ENCODE peak calls at places on chromosomes 3 and 15, in eight cellular contexts. One of them, this sample, is unnamed.

GRCh38 chr3:13012228-13012691 is 61.0 kb downstream of the IQSEC1 start:
- DNase-seq in CD8-positive, alpha-beta memory T cell: peak; percentile 44
- DNase-seq in OCI-LY7: peak; percentile 77
- DNase-seq in right lobe of liver: peak; percentile 81
- DNase-seq in heart right ventricle: peak; percentile 74
- DNase-seq in psoas muscle: peak; percentile 87
- DNase-seq in fibroblast of the aortic adventitia: no peak
- DNase-seq in endothelial cell of umbilical vein: no peak
- DNase-seq in this sample: no peak

GRCh38 chr15:77036537-77037474 is 34.1 kb downstream of the TSPAN3 start:
- DNase-seq in psoas muscle: no peak
- DNase-seq in fibroblast of the aortic adventitia: no peak
- DNase-seq in right lobe of liver: peak; percentile 51
- DNase-seq in OCI-LY7: no peak
- DNase-seq in CD8-positive, alpha-beta memory T cell: no peak
- DNase-seq in heart right ventricle: no peak
- DNase-seq in endothelial cell of umbilical vein: no peak
- DNase-seq in this sample: peak; percentile 68

GRCh38 chr15:49418811-49419210 is 4.2 kb upstream of the FGF7 start:
- DNase-seq in fibroblast of the aortic adventitia: no peak
- DNase-seq in heart right ventricle: no peak
- DNase-seq in CD8-positive, alpha-beta memory T cell: no peak
- DNase-seq in right lobe of liver: no peak
- DNase-seq in OCI-LY7: no peak
- DNase-seq in endothelial cell of umbilical vein: no peak
- DNase-seq in psoas muscle: no peak
- DNase-seq in this sample: no peak

GRCh38 chr15:26712350-26712749 is 60.5 kb downstream of the GABRB3 start:
- DNase-seq in OCI-LY7: no peak
- DNase-seq in endothelial cell of umbilical vein: no peak
- DNase-seq in CD8-positive, alpha-beta memory T cell: no peak
- DNase-seq in fibroblast of the aortic adventitia: no peak
- DNase-seq in heart right ventricle: no peak
- DNase-seq in psoas muscle: no peak
- DNase-seq in right lobe of liver: no peak
- DNase-seq in this sample: no peak

GRCh38 chr3:65901236-65901635 is 137.5 kb downstream of the MAGI1 start:
- DNase-seq in psoas muscle: no peak
- DNase-seq in endothelial cell of umbilical vein: peak; percentile 52
- DNase-seq in heart right ventricle: no peak
- DNase-seq in CD8-positive, alpha-beta memory T cell: no peak
- DNase-seq in fibroblast of the aortic adventitia: peak; percentile 35
- DNase-seq in right lobe of liver: no peak
- DNase-seq in OCI-LY7: no peak
- DNase-seq in this sample: no peak

GRCh38 chr3:42012935-42013651 is 51.2 kb upstream of the ULK4 start:
- DNase-seq in endothelial cell of umbilical vein: peak; percentile 72
- DNase-seq in heart right ventricle: peak; percentile 83
- DNase-seq in right lobe of liver: peak; percentile 87
- DNase-seq in CD8-positive, alpha-beta memory T cell: peak; percentile 68
- DNase-seq in OCI-LY7: peak; percentile 97
- DNase-seq in psoas muscle: peak; percentile 85
- DNase-seq in fibroblast of the aortic adventitia: peak; percentile 46
- DNase-seq in this sample: peak; percentile 92

GRCh38 chr3:183812746-183813445 is 12.5 kb downstream of the MAP6D1 start:
- DNase-seq in fibroblast of the aortic adventitia: no peak
- DNase-seq in CD8-positive, alpha-beta memory T cell: no peak
- DNase-seq in endothelial cell of umbilical vein: no peak
- DNase-seq in heart right ventricle: no peak
- DNase-seq in OCI-LY7: no peak
- DNase-seq in right lobe of liver: no peak
- DNase-seq in psoas muscle: no peak
- DNase-seq in this sample: no peak

GRCh38 chr3:143551790-143552189 is 296.5 kb downstream of the SLC9A9 start:
- DNase-seq in OCI-LY7: no peak
- DNase-seq in fibroblast of the aortic adventitia: no peak
- DNase-seq in psoas muscle: no peak
- DNase-seq in heart right ventricle: no peak
- DNase-seq in CD8-positive, alpha-beta memory T cell: no peak
- DNase-seq in endothelial cell of umbilical vein: no peak
- DNase-seq in right lobe of liver: no peak
- DNase-seq in this sample: no peak

GRCh38 chr3:16432714-16433113 is 80.8 kb downstream of the RFTN1 start:
- DNase-seq in heart right ventricle: no peak
- DNase-seq in OCI-LY7: peak; percentile 76
- DNase-seq in psoas muscle: no peak
- DNase-seq in endothelial cell of umbilical vein: no peak
- DNase-seq in fibroblast of the aortic adventitia: no peak
- DNase-seq in right lobe of liver: no peak
- DNase-seq in CD8-positive, alpha-beta memory T cell: no peak
- DNase-seq in this sample: no peak

DNA sequence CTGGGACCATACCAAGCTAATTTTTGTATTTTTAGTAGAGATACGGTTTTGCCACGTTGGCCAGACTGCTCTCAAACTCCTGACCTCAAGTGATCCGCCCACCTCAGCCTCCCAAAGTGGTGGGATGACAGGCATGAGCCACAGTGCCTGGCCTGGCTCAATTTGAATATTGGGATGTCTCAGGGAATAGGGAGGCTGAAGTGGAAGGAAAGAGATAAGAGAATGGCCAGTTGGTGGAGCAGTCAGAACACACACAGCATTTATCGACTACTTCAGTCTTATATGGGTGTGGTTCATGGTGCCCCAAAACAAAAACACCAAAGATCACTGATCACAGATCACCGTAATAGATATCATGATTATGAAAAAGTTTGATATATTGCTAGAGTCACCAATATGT is 144.4 kb downstream of the GMNC start:
- DNase-seq in fibroblast of the aortic adventitia: no peak
- DNase-seq in heart right ventricle: no peak
- DNase-seq in psoas muscle: no peak
- DNase-seq in endothelial cell of umbilical vein: no peak
- DNase-seq in CD8-positive, alpha-beta memory T cell: no peak
- DNase-seq in OCI-LY7: no peak
- DNase-seq in right lobe of liver: no peak
- DNase-seq in this sample: no peak
- H3K4me3 ChIP-seq in fibroblast of the aortic adventitia: peak overlapping the region; percentile 7
- H3K4me3 ChIP-seq in heart right ventricle: no peak overlapping the region
- H3K4me3 ChIP-seq in psoas muscle: no peak overlapping the region
- H3K4me3 ChIP-seq in endothelial cell of umbilical vein: no peak overlapping the region
- H3K4me3 ChIP-seq in CD8-positive, alpha-beta memory T cell: no peak overlapping the region
- H3K4me3 ChIP-seq in OCI-LY7: no peak overlapping the region
- H3K4me3 ChIP-seq in right lobe of liver: no peak overlapping the region
- H3K4me3 ChIP-seq in this sample: peak overlapping the region; percentile 12

GRCh38 chr3:152538518-152538917 is 269.8 kb downstream of the MBNL1 start:
- DNase-seq in CD8-positive, alpha-beta memory T cell: no peak
- DNase-seq in right lobe of liver: no peak
- DNase-seq in fibroblast of the aortic adventitia: no peak
- DNase-seq in endothelial cell of umbilical vein: no peak
- DNase-seq in OCI-LY7: no peak
- DNase-seq in heart right ventricle: no peak
- DNase-seq in psoas muscle: no peak
- DNase-seq in this sample: no peak
- H3K4me3 ChIP-seq in CD8-positive, alpha-beta memory T cell: no peak overlapping the region
- H3K4me3 ChIP-seq in right lobe of liver: no peak overlapping the region
- H3K4me3 ChIP-seq in fibroblast of the aortic adventitia: no peak overlapping the region
- H3K4me3 ChIP-seq in endothelial cell of umbilical vein: no peak overlapping the region
- H3K4me3 ChIP-seq in OCI-LY7: no peak overlapping the region
- H3K4me3 ChIP-seq in heart right ventricle: no peak overlapping the region
- H3K4me3 ChIP-seq in psoas muscle: no peak overlapping the region
- H3K4me3 ChIP-seq in this sample: no peak overlapping the region

GRCh38 chr3:189808246-189809007 is 177.2 kb downstream of the TP63 start:
- DNase-seq in fibroblast of the aortic adventitia: no peak
- DNase-seq in endothelial cell of umbilical vein: no peak
- DNase-seq in right lobe of liver: peak; percentile 48
- DNase-seq in CD8-positive, alpha-beta memory T cell: no peak
- DNase-seq in heart right ventricle: no peak
- DNase-seq in psoas muscle: no peak
- DNase-seq in OCI-LY7: no peak
- DNase-seq in this sample: peak; percentile 63
- H3K4me3 ChIP-seq in fibroblast of the aortic adventitia: no peak overlapping the region
- H3K4me3 ChIP-seq in endothelial cell of umbilical vein: no peak overlapping the region
- H3K4me3 ChIP-seq in right lobe of liver: no peak overlapping the region
- H3K4me3 ChIP-seq in CD8-positive, alpha-beta memory T cell: no peak overlapping the region
- H3K4me3 ChIP-seq in heart right ventricle: no peak overlapping the region
- H3K4me3 ChIP-seq in psoas muscle: no peak overlapping the region
- H3K4me3 ChIP-seq in OCI-LY7: no peak overlapping the region
- H3K4me3 ChIP-seq in this sample: no peak overlapping the region

DNA sequence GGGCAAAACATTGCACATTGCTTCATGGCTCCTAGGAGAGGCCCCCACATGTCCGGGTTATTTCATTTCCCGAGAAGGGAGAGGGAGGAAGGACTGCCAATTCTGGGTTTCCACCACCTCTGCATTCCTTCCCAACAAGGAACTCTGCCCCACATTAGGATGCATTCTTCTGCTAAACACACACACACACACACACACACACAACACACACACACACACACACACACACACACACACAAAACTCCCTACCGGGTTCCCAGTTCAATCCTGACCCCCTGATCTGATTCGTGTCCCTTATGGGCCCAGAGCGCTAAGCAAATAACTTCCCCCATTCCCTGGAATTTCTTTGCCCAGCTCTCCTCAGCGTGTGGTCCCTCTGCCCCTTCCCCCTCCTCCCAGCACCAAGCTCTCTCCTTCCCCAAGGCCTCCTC is 1.9 kb downstream of the RHO start:
- DNase-seq in psoas muscle: no peak
- DNase-seq in right lobe of liver: no peak
- DNase-seq in fibroblast of the aortic adventitia: peak; percentile 82
- DNase-seq in CD8-positive, alpha-beta memory T cell: no peak
- DNase-seq in heart right ventricle: no peak
- DNase-seq in OCI-LY7: no peak
- DNase-seq in endothelial cell of umbilical vein: peak; percentile 44
- DNase-seq in this sample: no peak
- H3K4me3 ChIP-seq in psoas muscle: no peak overlapping the region
- H3K4me3 ChIP-seq in right lobe of liver: no peak overlapping the region
- H3K4me3 ChIP-seq in fibroblast of the aortic adventitia: no peak overlapping the region
- H3K4me3 ChIP-seq in CD8-positive, alpha-beta memory T cell: no peak overlapping the region
- H3K4me3 ChIP-seq in heart right ventricle: no peak overlapping the region
- H3K4me3 ChIP-seq in OCI-LY7: no peak overlapping the region
- H3K4me3 ChIP-seq in endothelial cell of umbilical vein: no peak overlapping the region
- H3K4me3 ChIP-seq in this sample: no peak overlapping the region

DNA sequence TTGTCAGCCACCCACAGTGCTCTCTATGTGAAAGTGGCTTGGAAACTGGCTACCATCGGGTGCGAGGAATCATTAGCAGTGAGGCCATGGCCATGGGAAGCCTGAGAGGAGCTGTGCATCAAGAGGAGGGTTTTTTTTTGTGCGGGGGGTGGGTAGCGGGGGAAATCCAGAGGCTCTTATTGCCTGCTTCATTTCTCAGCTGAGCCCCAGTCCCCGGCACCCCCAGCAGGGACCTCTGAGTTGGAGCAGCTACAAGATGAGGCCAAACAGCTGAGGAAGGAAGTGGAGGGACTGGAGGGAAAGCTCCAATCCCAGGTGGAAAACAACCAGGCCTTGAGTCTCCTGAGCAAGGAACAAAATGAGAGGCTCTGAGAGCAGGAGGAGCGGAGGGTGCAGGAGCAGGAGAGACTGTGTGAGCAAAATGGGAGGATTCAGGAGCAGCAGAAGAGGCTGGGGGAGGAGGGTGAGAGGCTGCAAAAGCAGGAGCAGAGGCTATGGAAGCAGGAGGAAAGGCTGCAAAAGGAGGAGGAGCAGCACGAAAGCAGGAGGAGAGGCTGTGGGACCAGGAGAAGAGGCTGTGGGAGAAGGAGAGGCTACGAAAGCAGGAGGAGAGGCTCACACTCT is 76.7 kb downstream of the ADAMTS7 start:
- DNase-seq in OCI-LY7: no peak
- DNase-seq in right lobe of liver: no peak
- DNase-seq in endothelial cell of umbilical vein: no peak
- DNase-seq in psoas muscle: no peak
- DNase-seq in fibroblast of the aortic adventitia: no peak
- DNase-seq in CD8-positive, alpha-beta memory T cell: no peak
- DNase-seq in heart right ventricle: no peak
- DNase-seq in this sample: no peak
- H3K4me3 ChIP-seq in OCI-LY7: no peak overlapping the region
- H3K4me3 ChIP-seq in right lobe of liver: no peak overlapping the region
- H3K4me3 ChIP-seq in endothelial cell of umbilical vein: no peak overlapping the region
- H3K4me3 ChIP-seq in psoas muscle: no peak overlapping the region
- H3K4me3 ChIP-seq in fibroblast of the aortic adventitia: no peak overlapping the region
- H3K4me3 ChIP-seq in CD8-positive, alpha-beta memory T cell: no peak overlapping the region
- H3K4me3 ChIP-seq in heart right ventricle: no peak overlapping the region
- H3K4me3 ChIP-seq in this sample: no peak overlapping the region

DNA sequence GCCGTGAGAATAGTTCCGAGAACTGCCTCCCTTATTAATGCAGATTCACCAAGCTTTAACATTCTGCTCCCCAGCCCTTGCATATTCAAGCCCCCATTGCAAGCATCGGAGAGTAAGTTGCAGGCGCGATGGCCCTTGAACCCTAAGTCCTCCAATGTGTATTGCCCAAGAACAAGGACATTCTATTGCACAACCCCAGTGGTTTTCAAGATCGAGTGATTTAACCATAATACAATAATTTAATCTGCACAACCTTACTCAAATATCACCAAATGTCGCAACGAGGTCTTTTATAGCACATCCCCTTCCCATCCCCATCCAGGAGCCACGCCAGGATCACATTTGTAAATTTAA is 21.7 kb upstream of the PLXND1 start:
- DNase-seq in fibroblast of the aortic adventitia: no peak
- DNase-seq in OCI-LY7: no peak
- DNase-seq in right lobe of liver: no peak
- DNase-seq in psoas muscle: no peak
- DNase-seq in endothelial cell of umbilical vein: no peak
- DNase-seq in CD8-positive, alpha-beta memory T cell: no peak
- DNase-seq in heart right ventricle: no peak
- DNase-seq in this sample: peak; percentile 84
- H3K4me3 ChIP-seq in fibroblast of the aortic adventitia: no peak overlapping the region
- H3K4me3 ChIP-seq in OCI-LY7: no peak overlapping the region
- H3K4me3 ChIP-seq in right lobe of liver: no peak overlapping the region
- H3K4me3 ChIP-seq in psoas muscle: peak overlapping the region; percentile 76
- H3K4me3 ChIP-seq in endothelial cell of umbilical vein: no peak overlapping the region
- H3K4me3 ChIP-seq in CD8-positive, alpha-beta memory T cell: no peak overlapping the region
- H3K4me3 ChIP-seq in heart right ventricle: peak overlapping the region; percentile 72
- H3K4me3 ChIP-seq in this sample: peak overlapping the region; percentile 75

This sample was measured in kidney.